ENCODE peak calls at places on chromosomes 6 and 20, in four cellular contexts. E is AG20443, U is astrocyte of the hippocampus, N is activated B cell treated with CpG ODN at 0.5 μM for 24 hours. R is an unnamed sample.
A peak's percentile ranks its signal among the peaks of the same experiment; 100 is the strongest.

GRCh38 chr6:163085426-163085825 is 329.1 kb upstream of the QKI start:
- DNase-seq in E (no peak), U (no peak), N (no peak), R (no peak)

GRCh38 chr20:43514062-43514971 is 6.8 kb downstream of the L3MBTL1 start:
- DNase-seq in E (peak; percentile 96), U (peak; percentile 98), N (peak; percentile 83), R (no peak)

GRCh38 chr20:60695223-60695622 is 556.8 kb upstream of the CDH4 start:
- DNase-seq in E (peak; percentile 66), U (peak; percentile 84), N (no peak), R (no peak)

GRCh38 chr20:22474215-22474614 is 110.2 kb downstream of the FOXA2 start:
- DNase-seq in E (no peak), U (no peak), N (no peak), R (no peak)

GRCh38 chr20:52031574-52032303 is 159.8 kb downstream of the ZFP64 start:
- DNase-seq in E (peak; percentile 75), U (peak; percentile 90), N (no peak), R (peak; percentile 20)

GRCh38 chr6:154842828-154843227 is 109.6 kb downstream of the SCAF8 start:
- DNase-seq in E (no peak), U (no peak), N (no peak), R (no peak)

GRCh38 chr20:48066256-48066655 is 281.0 kb upstream of the SULF2 start:
- DNase-seq in E (peak; percentile 33), U (no peak), N (no peak), R (no peak)

GRCh38 chr20:53061305-53061704 is 89.1 kb downstream of the TSHZ2 start:
- DNase-seq in E (no peak), U (no peak), N (no peak), R (no peak)

GRCh38 chr6:165847407-165848098 is 184.5 kb upstream of the PDE10A start:
- DNase-seq in E (no peak), U (peak; percentile 71), N (no peak), R (no peak)

GRCh38 chr20:11453430-11453829 is 464.3 kb upstream of the BTBD3 start:
- DNase-seq in E (no peak), U (no peak), N (no peak), R (no peak)

GRCh38 chr20:8127553-8128255 is 4.4 kb upstream of the PLCB1 start:
- DNase-seq in E (no peak), U (no peak), N (no peak), R (no peak)

GRCh38 chr20:15523431-15523830 is 1049.8 kb downstream of the KIF16B start:
- DNase-seq in E (no peak), U (no peak), N (no peak), R (no peak)

GRCh38 chr6:44166591-44167184 is 8.1 kb downstream of the CAPN11 start:
- DNase-seq in E (no peak), U (no peak), N (no peak), R (peak; percentile 71)

GRCh38 chr6:71463061-71463460 is 174.4 kb downstream of the OGFRL1 start:
- DNase-seq in E (no peak), U (no peak), N (no peak), R (no peak)

GRCh38 chr6:77466055-77467028 is 3.1 kb upstream of the HTR1B start:
- DNase-seq in E (peak; percentile 80), U (peak; percentile 87), N (no peak), R (peak; percentile 63)

GRCh38 chr20:38260378-38261053 is at the start of gene KIAA1755:
- DNase-seq in E (peak; percentile 36), U (peak; percentile 57), N (no peak), R (no peak)

GRCh38 chr6:11197175-11197535 is 35.3 kb downstream of the NEDD9 start:
- DNase-seq in E (peak; percentile 74), U (peak; percentile 90), N (no peak), R (no peak)

GRCh38 chr6:148723484-148723883 is 23.3 kb upstream of the UST start:
- DNase-seq in E (peak; percentile 46), U (peak; percentile 63), N (no peak), R (no peak)

GRCh38 chr6:30963641-30964040 is 19.9 kb upstream of the MUC21 start:
- DNase-seq in E (no peak), U (peak; percentile 61), N (no peak), R (no peak)

GRCh38 chr6:34143196-34143883 is 2.5 kb downstream of the GRM4 start:
- DNase-seq in E (no peak), U (no peak), N (no peak), R (no peak)

GRCh38 chr6:106334646-106335448 is 9.3 kb upstream of the ATG5 start:
- DNase-seq in E (peak; percentile 62), U (peak; percentile 73), N (no peak), R (peak; percentile 64)

GRCh38 chr6:7537560-7538174 is 3.8 kb upstream of the DSP start:
- DNase-seq in E (no peak), U (no peak), N (no peak), R (no peak)

GRCh38 chr6:156402227-156402626 is 375.0 kb upstream of the ARID1B start:
- DNase-seq in E (no peak), U (no peak), N (no peak), R (no peak)

GRCh38 chr20:10487354-10488115 is 52.4 kb downstream of the SLX4IP start:
- DNase-seq in E (peak; percentile 45), U (peak; percentile 25), N (no peak), R (no peak)

GRCh38 chr6:151317206-151317994 is 74.0 kb downstream of the ZBTB2 start:
- DNase-seq in E (peak; percentile 47), U (peak; percentile 70), N (no peak), R (no peak)

GRCh38 chr6:24752917-24753486 is 21.7 kb upstream of the GMNN start:
- DNase-seq in E (no peak), U (no peak), N (no peak), R (no peak)

GRCh38 chr20:6384368-6384767 is 261.5 kb upstream of the FERMT1 start:
- DNase-seq in E (no peak), U (peak; percentile 33), N (no peak), R (no peak)

GRCh38 chr6:108353853-108354252 is 59.0 kb downstream of the AFG1L start:
- DNase-seq in E (no peak), U (no peak), N (no peak), R (peak; percentile 32)

GRCh38 chr6:163707385-163708355 is 293.2 kb downstream of the QKI start:
- DNase-seq in E (no peak), U (peak; percentile 36), N (no peak), R (no peak)

GRCh38 chr20:20017852-20018245 is 687 bp downstream of the NAA20 start:
- DNase-seq in E (peak; percentile 13), U (no peak), N (no peak), R (peak; percentile 20)